ENCODE peak calls at places on chromosomes 3 and 15, in five cellular contexts. One of them, this sample, is unnamed.

GRCh38 chr3:12885585-12885934 is 44.2 kb upstream of the RPL32 start:
- DNase-seq in AG04450: no peak
- DNase-seq in iPS-NIHi11: no peak
- DNase-seq in A549: no peak
- DNase-seq in foreskin fibroblast: no peak
- DNase-seq in this sample: no peak

GRCh38 chr15:101169457-101170071 is 82.3 kb downstream of the CHSY1 start:
- DNase-seq in iPS-NIHi11: no peak
- DNase-seq in AG04450: no peak
- DNase-seq in foreskin fibroblast: no peak
- DNase-seq in A549: no peak
- DNase-seq in this sample: no peak

GRCh38 chr15:35466476-35466875 is 79.5 kb downstream of the DPH6 start:
- DNase-seq in iPS-NIHi11: no peak
- DNase-seq in foreskin fibroblast: no peak
- DNase-seq in A549: no peak
- DNase-seq in AG04450: no peak
- DNase-seq in this sample: no peak

GRCh38 chr15:64034519-64034918 is 11.8 kb downstream of the DAPK2 start:
- DNase-seq in iPS-NIHi11: no peak
- DNase-seq in foreskin fibroblast: no peak
- DNase-seq in AG04450: no peak
- DNase-seq in A549: no peak
- DNase-seq in this sample: no peak

GRCh38 chr15:59931642-59932296 is 72.3 kb upstream of the FOXB1 start:
- DNase-seq in iPS-NIHi11: no peak
- DNase-seq in A549: no peak
- DNase-seq in AG04450: no peak
- DNase-seq in foreskin fibroblast: no peak
- DNase-seq in this sample: no peak

GRCh38 chr15:20376872-20377271 is 164.7 kb downstream of the GOLGA6L6 start:
- DNase-seq in AG04450: no peak
- DNase-seq in A549: no peak
- DNase-seq in iPS-NIHi11: no peak
- DNase-seq in foreskin fibroblast: no peak
- DNase-seq in this sample: no peak

GRCh38 chr3:42163622-42164244 is 72.6 kb downstream of the TRAK1 start:
- DNase-seq in AG04450: no peak
- DNase-seq in A549: no peak
- DNase-seq in foreskin fibroblast: no peak
- DNase-seq in iPS-NIHi11: no peak
- DNase-seq in this sample: no peak

GRCh38 chr3:167700926-167701325 is 33.8 kb downstream of the PDCD10 start:
- DNase-seq in foreskin fibroblast: no peak
- DNase-seq in iPS-NIHi11: no peak
- DNase-seq in AG04450: no peak
- DNase-seq in A549: no peak
- DNase-seq in this sample: no peak

GRCh38 chr15:70713547-70714414 is 49.6 kb downstream of the UACA start:
- DNase-seq in A549: no peak
- DNase-seq in iPS-NIHi11: no peak
- DNase-seq in foreskin fibroblast: no peak
- DNase-seq in AG04450: no peak
- DNase-seq in this sample: no peak

GRCh38 chr15:42919794-42920280 is 741 bp downstream of the TTBK2 start:
- DNase-seq in AG04450: no peak
- DNase-seq in foreskin fibroblast: peak
- DNase-seq in A549: peak
- DNase-seq in iPS-NIHi11: peak
- DNase-seq in this sample: no peak

GRCh38 chr3:46566040-46566631 is at the start of gene LRRC2:
- DNase-seq in AG04450: peak
- DNase-seq in foreskin fibroblast: peak
- DNase-seq in A549: no peak
- DNase-seq in iPS-NIHi11: peak
- DNase-seq in this sample: no peak

GRCh38 chr3:154060606-154061380 is 60.4 kb upstream of the ARHGEF26 start:
- DNase-seq in AG04450: no peak
- DNase-seq in foreskin fibroblast: no peak
- DNase-seq in iPS-NIHi11: no peak
- DNase-seq in A549: no peak
- DNase-seq in this sample: no peak

GRCh38 chr3:186965141-186965879 is 35.0 kb downstream of the ST6GAL1 start:
- DNase-seq in iPS-NIHi11: no peak
- DNase-seq in A549: no peak
- DNase-seq in AG04450: no peak
- DNase-seq in foreskin fibroblast: peak
- DNase-seq in this sample: no peak

GRCh38 chr15:72554471-72555425 is 80.6 kb downstream of the ARIH1 start:
- DNase-seq in AG04450: peak
- DNase-seq in foreskin fibroblast: peak
- DNase-seq in A549: peak
- DNase-seq in iPS-NIHi11: no peak
- DNase-seq in this sample: peak